ENCODE peak calls at places on chromosomes 16 and 17, in seven cellular contexts. One of them, this sample, is unnamed.

GRCh38 chr16:57999366-57999970 is 1.0 kb downstream of the ZNF319 start:
- DNase-seq in neural progenitor cell: peak; percentile 36
- DNase-seq in suprapubic skin: no peak
- DNase-seq in left ventricle myocardium inferior: no peak
- DNase-seq in GM23338: no peak
- DNase-seq in BE2C: no peak
- DNase-seq in uterus: no peak
- DNase-seq in this sample: no peak

GRCh38 chr16:29765167-29766032 is 12.7 kb upstream of the ZG16 start:
- DNase-seq in neural progenitor cell: no peak
- DNase-seq in suprapubic skin: no peak
- DNase-seq in left ventricle myocardium inferior: no peak
- DNase-seq in GM23338: no peak
- DNase-seq in BE2C: no peak
- DNase-seq in uterus: no peak
- DNase-seq in this sample: no peak

GRCh38 chr16:89364603-89365002 is 125.8 kb downstream of the ANKRD11 start:
- DNase-seq in neural progenitor cell: no peak
- DNase-seq in suprapubic skin: no peak
- DNase-seq in left ventricle myocardium inferior: no peak
- DNase-seq in GM23338: no peak
- DNase-seq in BE2C: no peak
- DNase-seq in uterus: no peak
- DNase-seq in this sample: no peak

GRCh38 chr17:13943859-13944258 is 125.4 kb upstream of the COX10 start:
- DNase-seq in neural progenitor cell: no peak
- DNase-seq in suprapubic skin: no peak
- DNase-seq in left ventricle myocardium inferior: no peak
- DNase-seq in GM23338: no peak
- DNase-seq in BE2C: no peak
- DNase-seq in uterus: no peak
- DNase-seq in this sample: no peak

GRCh38 chr16:88099563-88099890 is 148.3 kb downstream of the BANP start:
- DNase-seq in neural progenitor cell: no peak
- DNase-seq in suprapubic skin: no peak
- DNase-seq in left ventricle myocardium inferior: no peak
- DNase-seq in GM23338: no peak
- DNase-seq in BE2C: no peak
- DNase-seq in uterus: no peak
- DNase-seq in this sample: no peak

GRCh38 chr17:57874434-57875108 is 24.7 kb upstream of the MRPS23 start:
- DNase-seq in neural progenitor cell: peak; percentile 88
- DNase-seq in suprapubic skin: no peak
- DNase-seq in left ventricle myocardium inferior: peak; percentile 76
- DNase-seq in GM23338: peak; percentile 97
- DNase-seq in BE2C: peak; percentile 76
- DNase-seq in uterus: peak; percentile 83
- DNase-seq in this sample: no peak

GRCh38 chr16:19555938-19556778 is 655 bp downstream of the VPS35L start:
- DNase-seq in neural progenitor cell: peak; percentile 88
- DNase-seq in suprapubic skin: no peak
- DNase-seq in left ventricle myocardium inferior: no peak
- DNase-seq in GM23338: peak; percentile 94
- DNase-seq in BE2C: peak; percentile 14
- DNase-seq in uterus: peak; percentile 19
- DNase-seq in this sample: no peak

GRCh38 chr17:7559307-7560171 is 989 bp downstream of the TNFSF13 start:
- DNase-seq in neural progenitor cell: no peak
- DNase-seq in suprapubic skin: no peak
- DNase-seq in left ventricle myocardium inferior: no peak
- DNase-seq in GM23338: no peak
- DNase-seq in BE2C: no peak
- DNase-seq in uterus: no peak
- DNase-seq in this sample: no peak

GRCh38 chr16:79307214-79307613 is 293.3 kb downstream of the MAF start:
- DNase-seq in neural progenitor cell: no peak
- DNase-seq in suprapubic skin: no peak
- DNase-seq in left ventricle myocardium inferior: peak; percentile 47
- DNase-seq in GM23338: no peak
- DNase-seq in BE2C: no peak
- DNase-seq in uterus: no peak
- DNase-seq in this sample: no peak

GRCh38 chr16:75579435-75579834 is 13.3 kb downstream of the GABARAPL2 start:
- DNase-seq in neural progenitor cell: no peak
- DNase-seq in suprapubic skin: peak; percentile 21
- DNase-seq in left ventricle myocardium inferior: no peak
- DNase-seq in GM23338: no peak
- DNase-seq in BE2C: no peak
- DNase-seq in uterus: no peak
- DNase-seq in this sample: no peak

GRCh38 chr16:78890496-78890895 is 710.0 kb downstream of the MAF start:
- DNase-seq in neural progenitor cell: no peak
- DNase-seq in suprapubic skin: no peak
- DNase-seq in left ventricle myocardium inferior: no peak
- DNase-seq in GM23338: no peak
- DNase-seq in BE2C: no peak
- DNase-seq in uterus: no peak
- DNase-seq in this sample: no peak

GRCh38 chr16:30651124-30652004 is 604 bp downstream of the PRR14 start:
- DNase-seq in neural progenitor cell: peak; percentile 84
- DNase-seq in suprapubic skin: peak; percentile 85
- DNase-seq in left ventricle myocardium inferior: peak; percentile 74
- DNase-seq in GM23338: peak; percentile 72
- DNase-seq in BE2C: peak; percentile 79
- DNase-seq in uterus: peak; percentile 60
- DNase-seq in this sample: peak; percentile 88

GRCh38 chr16:86082400-86083030 is 183.6 kb downstream of the IRF8 start:
- DNase-seq in neural progenitor cell: no peak
- DNase-seq in suprapubic skin: peak; percentile 37
- DNase-seq in left ventricle myocardium inferior: no peak
- DNase-seq in GM23338: no peak
- DNase-seq in BE2C: no peak
- DNase-seq in uterus: no peak
- DNase-seq in this sample: no peak

GRCh38 chr17:18262641-18263040 is 2.2 kb downstream of the MIEF2 start:
- DNase-seq in neural progenitor cell: no peak
- DNase-seq in suprapubic skin: no peak
- DNase-seq in left ventricle myocardium inferior: peak; percentile 58
- DNase-seq in GM23338: no peak
- DNase-seq in BE2C: no peak
- DNase-seq in uterus: no peak
- DNase-seq in this sample: no peak

DNA sequence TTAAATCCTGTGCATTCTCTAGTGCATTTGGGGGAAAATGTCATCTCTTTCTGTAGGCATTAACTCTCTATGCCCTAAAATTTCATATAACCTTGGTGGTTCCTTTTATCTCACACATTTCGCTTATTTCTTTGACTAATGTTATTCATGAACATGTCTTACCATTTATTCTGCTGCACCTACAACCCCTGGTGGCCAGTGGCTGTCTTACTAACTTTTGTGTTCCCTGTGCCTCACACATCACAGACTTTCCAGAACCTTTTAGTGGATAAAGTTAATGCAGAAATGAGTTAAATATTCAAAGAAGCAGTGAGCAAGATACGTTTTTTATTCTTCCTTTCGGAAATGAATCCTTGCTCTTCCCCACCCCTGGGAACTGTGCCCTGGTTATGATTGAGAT is 111.9 kb downstream of the CDH13 start:
- DNase-seq in neural progenitor cell: no peak
- DNase-seq in suprapubic skin: no peak
- DNase-seq in left ventricle myocardium inferior: no peak
- DNase-seq in GM23338: peak; percentile 18
- DNase-seq in BE2C: no peak
- DNase-seq in uterus: no peak
- DNase-seq in this sample: no peak
- TF ChIP-seq CTCF in neural progenitor cell: peak; percentile 36
- TF ChIP-seq CTCF in suprapubic skin: no peak
- TF ChIP-seq CTCF in left ventricle myocardium inferior: peak; percentile 62
- TF ChIP-seq CTCF in GM23338: peak; percentile 29
- TF ChIP-seq CTCF in BE2C: no peak
- TF ChIP-seq CTCF in uterus: peak; percentile 10
- TF ChIP-seq CTCF in this sample: peak; percentile 49

GRCh38 chr17:50111687-50112655 is 16.8 kb downstream of the PDK2 start:
- DNase-seq in neural progenitor cell: peak; percentile 64
- DNase-seq in suprapubic skin: no peak
- DNase-seq in left ventricle myocardium inferior: peak; percentile 77
- DNase-seq in GM23338: no peak
- DNase-seq in BE2C: no peak
- DNase-seq in uterus: no peak
- DNase-seq in this sample: no peak
- H3K4me3 ChIP-seq in neural progenitor cell: no peak overlapping the region
- H3K4me3 ChIP-seq in suprapubic skin: no peak overlapping the region
- H3K4me3 ChIP-seq in left ventricle myocardium inferior: peak overlapping the region; percentile 24
- H3K4me3 ChIP-seq in GM23338: no peak overlapping the region
- H3K4me3 ChIP-seq in BE2C: no peak overlapping the region
- H3K4me3 ChIP-seq in uterus: no peak overlapping the region
- H3K4me3 ChIP-seq in this sample: no peak overlapping the region

GRCh38 chr17:73757324-73757942 is 113.2 kb upstream of the SDK2 start:
- DNase-seq in neural progenitor cell: no peak
- DNase-seq in suprapubic skin: no peak
- DNase-seq in left ventricle myocardium inferior: no peak
- DNase-seq in GM23338: no peak
- DNase-seq in BE2C: no peak
- DNase-seq in uterus: no peak
- DNase-seq in this sample: no peak
- H3K27me3 ChIP-seq in neural progenitor cell: no peaks in the 10 kb centered on the region
- H3K27me3 ChIP-seq in suprapubic skin: peaks cover 40% of the 10 kb centered on the region
- H3K27me3 ChIP-seq in left ventricle myocardium inferior: no peaks in the 10 kb centered on the region
- H3K27me3 ChIP-seq in GM23338: no peaks in the 10 kb centered on the region
- H3K27me3 ChIP-seq in BE2C: peaks cover 7% of the 10 kb centered on the region
- H3K27me3 ChIP-seq in uterus: no peaks in the 10 kb centered on the region
- H3K27me3 ChIP-seq in this sample: no peaks in the 10 kb centered on the region

DNA sequence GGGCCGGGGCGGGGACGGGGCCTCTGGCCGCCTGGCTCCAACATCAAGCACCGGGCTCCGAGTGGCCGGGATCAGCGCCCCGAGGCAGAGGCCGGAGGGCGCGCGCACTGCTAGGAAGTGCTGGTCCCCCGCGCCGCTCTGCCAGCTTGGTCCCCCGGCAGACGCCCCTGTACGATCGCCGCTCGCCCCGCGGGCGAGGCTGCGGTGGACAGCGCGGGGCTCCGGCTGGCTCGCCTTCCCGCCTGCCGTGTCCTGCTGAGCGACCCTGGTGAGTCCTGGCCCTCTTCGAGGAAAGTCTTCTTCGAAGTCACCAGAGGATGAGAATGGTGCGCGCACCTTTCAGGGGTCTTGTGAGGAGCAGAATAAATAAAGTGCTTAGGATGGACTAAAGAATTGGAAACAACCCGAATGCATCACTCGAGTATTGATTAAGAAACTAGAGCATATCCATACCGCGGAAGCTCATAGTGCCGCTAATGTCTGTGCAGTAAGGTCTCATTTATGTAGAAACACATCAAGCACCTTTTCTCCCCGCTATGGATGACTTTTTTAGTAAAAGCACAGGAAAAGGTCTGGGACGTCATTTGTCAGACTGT is 389 bp downstream of the ZNF213 start:
- DNase-seq in neural progenitor cell: no peak
- DNase-seq in suprapubic skin: no peak
- DNase-seq in left ventricle myocardium inferior: no peak
- DNase-seq in GM23338: no peak
- DNase-seq in BE2C: no peak
- DNase-seq in uterus: no peak
- DNase-seq in this sample: no peak
- TF ChIP-seq CTCF in neural progenitor cell: no peak
- TF ChIP-seq CTCF in suprapubic skin: no peak
- TF ChIP-seq CTCF in left ventricle myocardium inferior: no peak
- TF ChIP-seq CTCF in GM23338: no peak
- TF ChIP-seq CTCF in BE2C: no peak
- TF ChIP-seq CTCF in uterus: no peak
- TF ChIP-seq CTCF in this sample: no peak

GRCh38 chr16:1724491-1724890 is 18.5 kb downstream of the MAPK8IP3 start:
- DNase-seq in neural progenitor cell: no peak
- DNase-seq in suprapubic skin: no peak
- DNase-seq in left ventricle myocardium inferior: no peak
- DNase-seq in GM23338: no peak
- DNase-seq in BE2C: no peak
- DNase-seq in uterus: no peak
- DNase-seq in this sample: no peak
- H3K4me3 ChIP-seq in neural progenitor cell: no peak overlapping the region
- H3K4me3 ChIP-seq in suprapubic skin: no peak overlapping the region
- H3K4me3 ChIP-seq in left ventricle myocardium inferior: no peak overlapping the region
- H3K4me3 ChIP-seq in GM23338: no peak overlapping the region
- H3K4me3 ChIP-seq in BE2C: no peak overlapping the region
- H3K4me3 ChIP-seq in uterus: no peak overlapping the region
- H3K4me3 ChIP-seq in this sample: no peak overlapping the region

DNA sequence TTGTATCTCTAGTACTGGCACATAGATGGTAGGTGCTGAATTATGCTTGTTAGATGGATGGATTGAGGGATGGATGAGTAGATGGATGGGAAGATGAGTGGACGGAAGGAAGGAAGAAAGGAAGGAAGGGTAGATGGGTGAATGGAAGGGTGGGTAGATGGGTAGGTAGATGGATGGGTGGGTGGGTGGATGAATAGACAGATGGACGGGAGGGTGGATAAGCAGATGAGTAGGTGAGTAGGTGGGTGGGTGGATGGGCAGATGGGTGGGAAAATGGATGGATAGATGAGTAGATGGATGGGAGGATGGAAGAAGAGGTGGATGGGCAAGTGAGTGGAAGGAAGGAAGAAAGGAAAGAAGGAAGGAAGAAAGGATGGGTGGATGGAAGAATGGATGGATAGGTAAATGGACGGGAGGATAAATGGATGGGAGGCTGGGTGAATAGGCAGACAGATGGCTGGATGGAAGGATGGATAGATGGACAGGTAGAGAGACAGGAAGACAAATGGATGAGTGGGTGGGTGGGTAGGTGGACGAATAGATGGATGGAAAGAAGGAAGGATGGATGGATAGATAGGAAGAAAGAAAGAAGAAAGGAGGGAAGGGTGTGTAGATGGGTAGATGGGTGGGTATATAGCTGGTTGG is 56.9 kb downstream of the MYH11 start:
- DNase-seq in neural progenitor cell: no peak
- DNase-seq in suprapubic skin: no peak
- DNase-seq in left ventricle myocardium inferior: no peak
- DNase-seq in GM23338: no peak
- DNase-seq in BE2C: no peak
- DNase-seq in uterus: no peak
- DNase-seq in this sample: no peak
- H3K27me3 ChIP-seq in neural progenitor cell: no peaks in the 10 kb centered on the region
- H3K27me3 ChIP-seq in suprapubic skin: no peaks in the 10 kb centered on the region
- H3K27me3 ChIP-seq in left ventricle myocardium inferior: peaks cover 18% of the 10 kb centered on the region
- H3K27me3 ChIP-seq in GM23338: no peaks in the 10 kb centered on the region
- H3K27me3 ChIP-seq in BE2C: no peaks in the 10 kb centered on the region
- H3K27me3 ChIP-seq in uterus: no peaks in the 10 kb centered on the region
- H3K27me3 ChIP-seq in this sample: peaks cover 2% of the 10 kb centered on the region